ENCODE peak calls at places on chromosomes 2 and 18, in six cellular contexts. L is mammary epithelial cell, K is left ventricle myocardium inferior, D is thyroid gland, E is OCI-LY7, R is A549. T is an unnamed sample.

GRCh38 chr2:104572856-104573255 is 281.1 kb upstream of the POU3F3 start:
- DNase-seq in D (no peak), L (no peak), K (no peak), R (no peak), E (no peak), T (no peak)

GRCh38 chr2:226137201-226137811 is 662.3 kb downstream of the IRS1 start:
- DNase-seq in E (no peak), L (peak; percentile 99), R (no peak), K (no peak), D (no peak), T (no peak)

GRCh38 chr2:231190531-231191197 is 7.8 kb upstream of the ARMC9 start:
- DNase-seq in D (peak; percentile 77), R (no peak), E (no peak), K (peak; percentile 75), L (no peak), T (peak; percentile 47)

GRCh38 chr2:152348388-152348787 is 13.4 kb downstream of the FMNL2 start:
- DNase-seq in K (no peak), D (no peak), L (peak; percentile 78), R (peak; percentile 28), E (no peak), T (no peak)

GRCh38 chr2:15643209-15643500 is 51.5 kb downstream of the DDX1 start:
- DNase-seq in K (no peak), L (no peak), R (no peak), D (peak; percentile 41), E (no peak), T (no peak)

GRCh38 chr2:17853799-17854198 is 24.7 kb upstream of the KCNS3 start:
- DNase-seq in K (no peak), E (no peak), L (no peak), R (no peak), D (no peak), T (no peak)

GRCh38 chr2:170088776-170089175 is 89.2 kb upstream of the MYO3B start:
- DNase-seq in K (no peak), E (no peak), L (no peak), D (no peak), R (no peak), T (no peak)

GRCh38 chr2:231545105-231545902 is 15.1 kb upstream of the NMUR1 start:
- DNase-seq in L (peak; percentile 26), K (peak; percentile 60), D (no peak), E (peak; percentile 85), R (no peak), T (peak; percentile 69)

GRCh38 chr18:63046375-63046774 is 273.2 kb downstream of the BCL2 start:
- DNase-seq in E (no peak), D (no peak), R (no peak), L (no peak), K (no peak), T (peak; percentile 37)

GRCh38 chr2:233303252-233303651 is 4.4 kb upstream of the SAG start:
- DNase-seq in D (no peak), L (no peak), K (no peak), R (no peak), E (peak; percentile 15), T (no peak)

GRCh38 chr2:164023896-164024295 is 288.1 kb upstream of the FIGN start:
- DNase-seq in E (no peak), L (no peak), D (no peak), R (no peak), K (peak; percentile 68), T (no peak)

GRCh38 chr2:55049794-55050132 is 488 bp downstream of the RTN4 start:
- DNase-seq in E (no peak), D (no peak), R (no peak), K (no peak), L (peak; percentile 17), T (no peak)

GRCh38 chr2:70518557-70518956 is 35.1 kb downstream of the TGFA start:
- DNase-seq in E (no peak), L (no peak), R (no peak), K (no peak), D (no peak), T (no peak)

GRCh38 chr2:134774786-134775641 is 56.2 kb upstream of the TMEM163 start:
- DNase-seq in D (no peak), R (no peak), K (no peak), E (no peak), L (peak; percentile 87), T (no peak)

GRCh38 chr2:65856928-65857327 is 424.5 kb upstream of the SPRED2 start:
- DNase-seq in R (no peak), D (no peak), K (no peak), L (peak; percentile 19), E (no peak), T (no peak)

GRCh38 chr2:236120006-236120740 is 48.0 kb downstream of the GBX2 start:
- DNase-seq in E (no peak), R (no peak), L (no peak), K (no peak), D (no peak), T (no peak)

GRCh38 chr18:51153659-51154371 is 43.7 kb downstream of the MEX3C start:
- DNase-seq in R (no peak), E (peak; percentile 87), K (no peak), L (no peak), D (no peak), T (peak; percentile 79)

GRCh38 chr18:46676162-46676830 is 19.3 kb upstream of the LOXHD1 start:
- DNase-seq in E (no peak), D (peak; percentile 57), L (no peak), K (no peak), R (no peak), T (no peak)

GRCh38 chr18:26482567-26482966 is 65.8 kb downstream of the KCTD1 start:
- DNase-seq in K (no peak), L (no peak), E (no peak), R (no peak), D (no peak), T (no peak)

GRCh38 chr2:151287513-151288250 is 1.8 kb downstream of the NMI start:
- DNase-seq in E (no peak), R (no peak), D (no peak), K (no peak), L (no peak), T (no peak)

DNA sequence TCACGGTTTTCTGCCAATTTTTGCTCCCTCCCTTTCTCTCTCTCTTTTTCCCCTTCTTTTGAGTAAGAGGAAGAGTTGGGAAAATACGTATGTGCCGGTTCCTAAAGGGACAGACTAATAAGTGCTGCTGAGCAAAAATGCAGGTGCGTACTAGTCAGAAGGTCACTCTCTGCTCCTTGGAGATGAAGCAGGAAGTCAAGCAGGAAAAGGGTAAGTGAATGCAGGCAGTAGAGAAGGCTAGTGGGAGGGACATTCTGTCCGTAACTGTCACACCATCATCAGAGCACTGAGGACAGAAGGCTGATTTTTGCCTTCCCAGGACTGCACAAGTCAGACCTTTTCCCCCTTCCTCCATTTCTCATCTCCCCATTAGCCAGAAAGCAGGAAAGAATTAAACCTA is 105.7 kb downstream of the CDH2 start:
- DNase-seq in E (no peak), K (no peak), L (no peak), R (no peak), D (no peak), T (no peak)
- H3K4me1 ChIP-seq in E (no peaks in the 10 kb centered on the region), K (peaks cover 74% of the 10 kb centered on the region), L (no peaks in the 10 kb centered on the region), R (peaks cover 43% of the 10 kb centered on the region), D (no peaks in the 10 kb centered on the region), T (no peaks in the 10 kb centered on the region)

DNA sequence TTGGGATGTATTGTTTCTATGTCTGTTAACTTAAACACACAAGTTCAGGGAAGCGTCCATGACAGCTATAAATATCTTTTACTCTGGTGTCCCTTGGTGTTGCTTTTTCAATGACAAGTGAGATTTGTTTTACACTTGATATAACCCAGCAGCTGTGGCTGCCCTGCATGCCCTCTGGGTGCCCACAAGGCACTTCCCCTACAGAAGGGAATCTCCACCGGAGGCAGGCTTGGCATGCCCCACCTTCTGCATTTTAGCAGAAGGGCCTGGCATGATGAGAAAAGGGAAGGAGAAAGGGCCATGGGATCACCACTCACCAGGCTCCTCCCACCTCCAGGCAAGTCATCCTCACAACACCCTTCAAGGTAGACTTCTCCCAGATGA is 68.7 kb downstream of the TMEM247 start:
- DNase-seq in E (no peak), D (no peak), K (peak; percentile 46), R (no peak), L (no peak), T (peak; percentile 37)
- H3K4me1 ChIP-seq in E (peaks cover 89% of the 10 kb centered on the region), D (peaks cover 24% of the 10 kb centered on the region), K (peaks cover 98% of the 10 kb centered on the region), R (peaks cover 9% of the 10 kb centered on the region), L (peaks cover 4% of the 10 kb centered on the region), T (peaks cover 7% of the 10 kb centered on the region)

DNA sequence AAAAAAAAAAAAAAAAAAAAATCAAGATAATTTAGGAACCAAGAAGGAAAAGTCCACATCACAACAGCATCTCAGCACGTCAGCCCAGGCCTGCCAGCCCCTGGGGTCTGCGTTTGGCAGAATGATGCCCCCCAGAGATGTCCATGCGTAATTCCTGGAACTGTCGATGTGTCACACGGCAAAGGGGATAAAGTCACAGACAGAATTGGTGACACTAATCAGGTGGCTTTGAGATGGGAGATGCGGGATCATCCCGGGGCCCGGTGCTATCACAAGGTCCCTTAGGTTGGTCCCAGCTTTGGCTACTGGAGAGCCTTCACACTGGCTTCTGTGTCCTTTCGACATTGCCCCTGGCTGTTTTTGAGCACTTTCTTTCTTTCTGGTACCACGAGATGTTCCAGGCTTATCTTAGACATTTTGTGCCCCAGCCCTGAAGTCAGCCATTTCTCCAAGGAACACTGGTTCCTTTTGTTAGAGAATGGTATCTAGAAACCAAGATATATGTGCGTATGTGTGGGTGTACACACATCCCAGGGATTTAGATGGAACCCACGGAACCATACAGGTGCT is 20.7 kb downstream of the RAMP1 start:
- DNase-seq in E (no peak), K (no peak), D (no peak), R (no peak), L (no peak), T (no peak)
- H3K4me1 ChIP-seq in E (no peaks in the 10 kb centered on the region), K (peaks cover 60% of the 10 kb centered on the region), D (no peaks in the 10 kb centered on the region), R (peaks cover 6% of the 10 kb centered on the region), L (peaks cover 15% of the 10 kb centered on the region), T (peaks cover under 1% of the 10 kb centered on the region)

DNA sequence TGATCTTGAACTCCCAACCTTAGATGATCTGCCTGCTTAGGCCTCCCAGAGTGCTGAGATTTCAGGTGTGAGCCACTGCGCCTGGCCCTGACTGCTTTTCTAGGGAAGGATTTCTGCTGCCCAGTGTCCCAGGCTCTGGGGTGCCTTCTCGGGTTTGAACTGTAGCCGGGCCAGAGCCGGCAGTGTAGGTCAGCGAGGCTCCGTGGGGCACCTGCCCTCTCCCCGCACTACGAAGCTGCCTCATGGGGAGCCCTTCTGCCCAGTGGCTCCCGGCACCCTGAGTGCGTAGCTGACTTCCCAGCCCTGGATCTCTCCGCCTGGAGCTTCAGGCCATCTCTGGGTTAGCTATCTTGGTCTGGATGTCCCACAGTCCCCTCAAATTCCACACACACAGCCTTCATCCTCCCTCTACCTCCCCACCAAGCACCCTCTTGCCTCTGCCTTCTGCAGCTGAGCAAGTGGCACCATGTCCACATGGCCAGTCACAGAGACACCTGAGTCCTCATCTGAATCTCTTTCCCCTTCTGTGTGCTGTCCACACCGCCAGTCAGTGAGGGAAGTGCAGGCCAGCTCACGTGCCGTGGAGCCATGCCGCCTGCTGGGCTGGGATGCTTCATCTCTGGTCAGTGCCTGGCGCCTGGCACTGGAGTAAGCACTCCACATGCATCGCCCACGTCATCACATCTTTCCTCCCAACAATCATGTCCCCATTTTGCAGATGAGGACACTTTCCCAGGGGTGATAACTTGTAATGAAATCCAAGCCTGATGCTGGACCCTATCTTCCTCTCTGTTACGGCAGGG is 69.2 kb downstream of the EDAR start:
- DNase-seq in R (no peak), E (no peak), L (no peak), D (no peak), K (no peak), T (peak; percentile 1)
- H3K4me1 ChIP-seq in R (no peaks in the 10 kb centered on the region), E (no peaks in the 10 kb centered on the region), L (peaks cover 31% of the 10 kb centered on the region), D (no peaks in the 10 kb centered on the region), K (no peaks in the 10 kb centered on the region), T (peaks cover 13% of the 10 kb centered on the region)